ENCODE peak calls at places on chromosome 15, in four cellular contexts. One of them, this sample, is unnamed. For H3K4me1, the result is how much of the 10 kb centered on the place peaks cover.

GRCh38 chr15:88618686-88619085 is 2.5 kb upstream of the AEN start:
- DNase-seq in SJSA1: peak
- DNase-seq in OCI-LY7: no peak
- DNase-seq in CD4-positive, CD25-positive, alpha-beta regulatory T cell: no peak
- DNase-seq in this sample: no peak

GRCh38 chr15:67080900-67081431 is 15.6 kb downstream of the SMAD3 start:
- DNase-seq in SJSA1: peak
- DNase-seq in OCI-LY7: peak
- DNase-seq in CD4-positive, CD25-positive, alpha-beta regulatory T cell: peak
- DNase-seq in this sample: no peak

GRCh38 chr15:73153024-73153423 is 100.8 kb downstream of the NEO1 start:
- DNase-seq in SJSA1: no peak
- DNase-seq in OCI-LY7: no peak
- DNase-seq in CD4-positive, CD25-positive, alpha-beta regulatory T cell: no peak
- DNase-seq in this sample: no peak

GRCh38 chr15:66641485-66642313 is 60.3 kb upstream of the SMAD6 start:
- DNase-seq in SJSA1: no peak
- DNase-seq in OCI-LY7: no peak
- DNase-seq in CD4-positive, CD25-positive, alpha-beta regulatory T cell: no peak
- DNase-seq in this sample: no peak

GRCh38 chr15:68553994-68554715 is 24.6 kb upstream of the CORO2B start:
- DNase-seq in SJSA1: peak
- DNase-seq in OCI-LY7: peak
- DNase-seq in CD4-positive, CD25-positive, alpha-beta regulatory T cell: peak
- DNase-seq in this sample: no peak

GRCh38 chr15:48437178-48437577 is 105.9 kb downstream of the DUT start:
- DNase-seq in SJSA1: no peak
- DNase-seq in OCI-LY7: no peak
- DNase-seq in CD4-positive, CD25-positive, alpha-beta regulatory T cell: no peak
- DNase-seq in this sample: no peak

GRCh38 chr15:63605816-63606215 is 8.6 kb downstream of the FBXL22 start:
- DNase-seq in SJSA1: no peak
- DNase-seq in OCI-LY7: no peak
- DNase-seq in CD4-positive, CD25-positive, alpha-beta regulatory T cell: peak
- DNase-seq in this sample: no peak

GRCh38 chr15:47184003-47184404 is 533.3 kb upstream of the SEMA6D start:
- DNase-seq in SJSA1: no peak
- DNase-seq in OCI-LY7: no peak
- DNase-seq in CD4-positive, CD25-positive, alpha-beta regulatory T cell: no peak
- DNase-seq in this sample: no peak

GRCh38 chr15:78093242-78094020 is 1.1 kb downstream of the SH2D7 start:
- DNase-seq in SJSA1: no peak
- DNase-seq in OCI-LY7: no peak
- DNase-seq in CD4-positive, CD25-positive, alpha-beta regulatory T cell: no peak
- DNase-seq in this sample: no peak

GRCh38 chr15:92091155-92091734 is 237.7 kb downstream of the SLCO3A1 start:
- DNase-seq in SJSA1: peak
- DNase-seq in OCI-LY7: no peak
- DNase-seq in CD4-positive, CD25-positive, alpha-beta regulatory T cell: no peak
- DNase-seq in this sample: no peak

GRCh38 chr15:32100286-32100685 is 70.0 kb downstream of the CHRNA7 start:
- DNase-seq in SJSA1: no peak
- DNase-seq in OCI-LY7: no peak
- DNase-seq in CD4-positive, CD25-positive, alpha-beta regulatory T cell: no peak
- DNase-seq in this sample: no peak

GRCh38 chr15:34993877-34994276 is 5.8 kb upstream of the ZNF770 start:
- DNase-seq in SJSA1: no peak
- DNase-seq in OCI-LY7: no peak
- DNase-seq in CD4-positive, CD25-positive, alpha-beta regulatory T cell: peak
- DNase-seq in this sample: no peak

GRCh38 chr15:65083262-65083701 is 6.7 kb downstream of the KBTBD13 start:
- DNase-seq in SJSA1: peak
- DNase-seq in OCI-LY7: no peak
- DNase-seq in CD4-positive, CD25-positive, alpha-beta regulatory T cell: no peak
- DNase-seq in this sample: no peak

GRCh38 chr15:99320374-99321215 is 69.3 kb downstream of the LRRC28 start:
- DNase-seq in SJSA1: no peak
- DNase-seq in OCI-LY7: no peak
- DNase-seq in CD4-positive, CD25-positive, alpha-beta regulatory T cell: no peak
- DNase-seq in this sample: no peak

GRCh38 chr15:42679285-42680141 is 57.4 kb downstream of the CDAN1 start:
- DNase-seq in SJSA1: no peak
- DNase-seq in OCI-LY7: no peak
- DNase-seq in CD4-positive, CD25-positive, alpha-beta regulatory T cell: no peak
- DNase-seq in this sample: peak

GRCh38 chr15:81379269-81379668 is 5.3 kb upstream of the TMC3 start:
- DNase-seq in SJSA1: no peak
- DNase-seq in OCI-LY7: no peak
- DNase-seq in CD4-positive, CD25-positive, alpha-beta regulatory T cell: no peak
- DNase-seq in this sample: no peak

GRCh38 chr15:23910030-23910429 is 222.9 kb upstream of the NDN start:
- DNase-seq in SJSA1: no peak
- DNase-seq in OCI-LY7: no peak
- DNase-seq in CD4-positive, CD25-positive, alpha-beta regulatory T cell: no peak
- DNase-seq in this sample: no peak

GRCh38 chr15:98903377-98904018 is 104.1 kb downstream of the PGPEP1L start:
- DNase-seq in SJSA1: peak
- DNase-seq in OCI-LY7: no peak
- DNase-seq in CD4-positive, CD25-positive, alpha-beta regulatory T cell: no peak
- DNase-seq in this sample: peak

GRCh38 chr15:72825831-72826230 is 42.3 kb upstream of the ADPGK start:
- DNase-seq in SJSA1: peak
- DNase-seq in OCI-LY7: no peak
- DNase-seq in CD4-positive, CD25-positive, alpha-beta regulatory T cell: no peak
- DNase-seq in this sample: no peak

GRCh38 chr15:82030191-82030590 is 15.6 kb downstream of the MEX3B start:
- DNase-seq in SJSA1: no peak
- DNase-seq in OCI-LY7: no peak
- DNase-seq in CD4-positive, CD25-positive, alpha-beta regulatory T cell: no peak
- DNase-seq in this sample: no peak

GRCh38 chr15:29935296-29936020 is 113.2 kb upstream of the TJP1 start:
- DNase-seq in SJSA1: no peak
- DNase-seq in OCI-LY7: peak
- DNase-seq in CD4-positive, CD25-positive, alpha-beta regulatory T cell: no peak
- DNase-seq in this sample: no peak

GRCh38 chr15:65328506-65329297 is 24.2 kb downstream of the RNU5B-1 start:
- DNase-seq in SJSA1: no peak
- DNase-seq in OCI-LY7: no peak
- DNase-seq in CD4-positive, CD25-positive, alpha-beta regulatory T cell: no peak
- DNase-seq in this sample: no peak

GRCh38 chr15:30038667-30039523 is 43.9 kb upstream of the GOLGA8J start:
- DNase-seq in SJSA1: no peak
- DNase-seq in OCI-LY7: no peak
- DNase-seq in CD4-positive, CD25-positive, alpha-beta regulatory T cell: no peak
- DNase-seq in this sample: no peak

GRCh38 chr15:39432007-39432406 is 148.9 kb upstream of the THBS1 start:
- DNase-seq in SJSA1: no peak
- DNase-seq in OCI-LY7: no peak
- DNase-seq in CD4-positive, CD25-positive, alpha-beta regulatory T cell: no peak
- DNase-seq in this sample: no peak

GRCh38 chr15:78922527-78922926 is 22.3 kb downstream of the CTSH start:
- DNase-seq in SJSA1: no peak
- DNase-seq in OCI-LY7: no peak
- DNase-seq in CD4-positive, CD25-positive, alpha-beta regulatory T cell: no peak
- DNase-seq in this sample: no peak

GRCh38 chr15:41933771-41934170 is 38.6 kb downstream of the EHD4 start:
- DNase-seq in SJSA1: peak
- DNase-seq in OCI-LY7: no peak
- DNase-seq in CD4-positive, CD25-positive, alpha-beta regulatory T cell: no peak
- DNase-seq in this sample: peak

GRCh38 chr15:47194718-47195117 is 522.6 kb upstream of the SEMA6D start:
- DNase-seq in SJSA1: no peak
- DNase-seq in OCI-LY7: peak
- DNase-seq in CD4-positive, CD25-positive, alpha-beta regulatory T cell: no peak
- DNase-seq in this sample: no peak

GRCh38 chr15:78921940-78922339 is 22.9 kb downstream of the CTSH start:
- DNase-seq in SJSA1: no peak
- DNase-seq in OCI-LY7: no peak
- DNase-seq in CD4-positive, CD25-positive, alpha-beta regulatory T cell: no peak
- DNase-seq in this sample: no peak

GRCh38 chr15:60326824-60327654 is 70.7 kb downstream of the ANXA2 start:
- DNase-seq in SJSA1: no peak
- DNase-seq in OCI-LY7: peak
- DNase-seq in CD4-positive, CD25-positive, alpha-beta regulatory T cell: peak
- DNase-seq in this sample: no peak

GRCh38 chr15:59591372-59591771 is 20.2 kb upstream of the GCNT3 start:
- DNase-seq in SJSA1: no peak
- DNase-seq in OCI-LY7: no peak
- DNase-seq in CD4-positive, CD25-positive, alpha-beta regulatory T cell: peak
- DNase-seq in this sample: no peak

GRCh38 chr15:23983500-23984259 is 296.6 kb upstream of the NDN start:
- DNase-seq in SJSA1: no peak
- DNase-seq in OCI-LY7: no peak
- DNase-seq in CD4-positive, CD25-positive, alpha-beta regulatory T cell: no peak
- DNase-seq in this sample: no peak

GRCh38 chr15:60373327-60373726 is 24.5 kb downstream of the ANXA2 start:
- DNase-seq in SJSA1: peak
- DNase-seq in OCI-LY7: no peak
- DNase-seq in CD4-positive, CD25-positive, alpha-beta regulatory T cell: no peak
- DNase-seq in this sample: no peak

GRCh38 chr15:99429681-99430081 is 136.1 kb upstream of the MEF2A start:
- DNase-seq in SJSA1: no peak
- DNase-seq in OCI-LY7: no peak
- DNase-seq in CD4-positive, CD25-positive, alpha-beta regulatory T cell: no peak
- DNase-seq in this sample: no peak

GRCh38 chr15:97875513-97876285 is 84.8 kb upstream of the ARRDC4 start:
- DNase-seq in SJSA1: no peak
- DNase-seq in OCI-LY7: no peak
- DNase-seq in CD4-positive, CD25-positive, alpha-beta regulatory T cell: no peak
- DNase-seq in this sample: no peak

GRCh38 chr15:78394981-78395619 is 42.9 kb upstream of the IREB2 start:
- DNase-seq in SJSA1: no peak
- DNase-seq in OCI-LY7: no peak
- DNase-seq in CD4-positive, CD25-positive, alpha-beta regulatory T cell: no peak
- DNase-seq in this sample: no peak

GRCh38 chr15:51536965-51537574 is 85.5 kb downstream of the DMXL2 start:
- DNase-seq in SJSA1: no peak
- DNase-seq in OCI-LY7: peak
- DNase-seq in CD4-positive, CD25-positive, alpha-beta regulatory T cell: peak
- DNase-seq in this sample: no peak

GRCh38 chr15:29871401-29871800 is 49.1 kb upstream of the TJP1 start:
- DNase-seq in SJSA1: no peak
- DNase-seq in OCI-LY7: no peak
- DNase-seq in CD4-positive, CD25-positive, alpha-beta regulatory T cell: no peak
- DNase-seq in this sample: no peak

DNA sequence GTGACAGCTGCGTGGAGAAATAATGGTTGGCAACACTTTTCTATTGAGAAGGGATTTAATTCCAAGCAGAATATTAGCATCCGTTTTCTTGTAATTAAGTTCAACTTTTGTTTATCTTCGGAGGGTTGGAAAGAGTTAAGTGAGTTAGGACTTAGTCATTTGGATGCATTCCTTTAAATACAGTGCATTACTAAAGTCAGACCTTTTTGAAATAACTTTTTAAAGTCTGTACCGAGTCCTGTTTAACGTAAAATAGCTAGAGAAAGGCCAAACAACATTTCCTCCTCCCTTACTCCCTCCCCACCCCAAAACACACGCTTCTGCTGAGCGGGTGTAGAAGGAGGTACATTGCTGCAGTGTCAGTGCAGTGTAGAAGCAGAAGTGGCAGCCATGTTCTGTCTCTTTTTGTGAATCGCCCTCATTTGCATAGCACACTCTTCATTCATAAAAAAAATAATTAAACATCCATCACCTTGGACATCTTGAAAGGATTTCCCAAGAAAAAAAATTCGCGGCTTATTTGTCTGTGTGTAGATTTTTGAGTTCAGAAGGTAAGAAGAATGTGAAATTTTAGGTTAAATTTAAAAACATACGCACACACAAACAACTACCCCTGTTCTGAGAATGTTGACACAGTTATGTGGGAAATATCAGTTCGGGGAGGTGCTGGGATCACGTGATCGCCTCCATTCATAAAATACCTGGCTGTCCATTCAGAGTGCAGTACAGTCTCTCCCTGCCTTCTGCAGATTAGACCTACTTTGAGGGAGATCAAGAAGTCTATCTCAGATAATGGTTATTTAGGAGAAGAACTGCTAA is 1.6 kb downstream of the SPRED1 start:
- DNase-seq in SJSA1: no peak
- DNase-seq in OCI-LY7: peak
- DNase-seq in CD4-positive, CD25-positive, alpha-beta regulatory T cell: peak
- DNase-seq in this sample: no peak
- H3K4me1 ChIP-seq in SJSA1: under half
- H3K4me1 ChIP-seq in OCI-LY7: under half
- H3K4me1 ChIP-seq in CD4-positive, CD25-positive, alpha-beta regulatory T cell: under half
- H3K4me1 ChIP-seq in this sample: under half

GRCh38 chr15:69979269-69979668 is 118.4 kb downstream of the TLE3 start:
- DNase-seq in SJSA1: peak
- DNase-seq in OCI-LY7: peak
- DNase-seq in CD4-positive, CD25-positive, alpha-beta regulatory T cell: no peak
- DNase-seq in this sample: no peak
- H3K4me3 ChIP-seq in SJSA1: no peak
- H3K4me3 ChIP-seq in OCI-LY7: peak
- H3K4me3 ChIP-seq in CD4-positive, CD25-positive, alpha-beta regulatory T cell: no peak
- H3K4me3 ChIP-seq in this sample: no peak

DNA sequence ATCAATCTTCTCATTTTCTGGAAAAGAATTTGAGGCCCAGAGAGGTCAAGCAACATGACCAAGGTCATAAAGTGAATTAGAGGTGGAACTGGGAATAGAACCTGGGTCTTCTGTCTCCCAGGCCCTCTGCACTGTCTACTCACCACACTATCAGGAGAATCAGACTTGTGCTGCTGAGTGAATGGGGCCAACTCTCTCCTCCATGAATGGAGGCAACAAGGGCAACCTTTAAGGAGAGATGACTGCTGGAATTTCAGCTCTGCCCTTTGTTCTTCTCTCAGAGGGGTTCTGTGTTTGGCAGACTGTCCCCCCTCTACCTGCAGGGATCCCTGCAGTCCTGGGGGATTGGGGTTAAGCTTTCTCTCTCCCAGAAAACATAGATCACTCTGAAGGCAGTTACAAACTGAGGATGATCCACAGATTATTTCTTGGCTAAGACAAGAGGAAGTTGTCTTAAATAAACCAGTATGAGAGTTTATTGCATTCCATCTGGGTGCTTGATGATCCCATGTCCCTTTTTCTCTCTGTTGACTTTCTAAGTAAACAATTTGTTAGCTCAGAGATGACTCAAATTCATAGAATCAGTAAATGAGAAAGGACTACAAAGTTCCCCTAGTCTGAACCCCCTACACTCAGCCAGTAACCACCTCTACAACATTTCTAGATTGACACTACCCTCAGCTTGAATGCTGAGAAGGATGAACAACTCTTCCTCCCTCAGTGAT is 99.0 kb upstream of the LIPC start:
- DNase-seq in SJSA1: no peak
- DNase-seq in OCI-LY7: no peak
- DNase-seq in CD4-positive, CD25-positive, alpha-beta regulatory T cell: no peak
- DNase-seq in this sample: no peak
- H3K4me1 ChIP-seq in SJSA1: under half
- H3K4me1 ChIP-seq in OCI-LY7: under half
- H3K4me1 ChIP-seq in CD4-positive, CD25-positive, alpha-beta regulatory T cell: under half
- H3K4me1 ChIP-seq in this sample: under half

GRCh38 chr15:76345880-76346665 is 9.5 kb downstream of the ISL2 start:
- DNase-seq in SJSA1: no peak
- DNase-seq in OCI-LY7: no peak
- DNase-seq in CD4-positive, CD25-positive, alpha-beta regulatory T cell: peak
- DNase-seq in this sample: no peak
- H3K4me3 ChIP-seq in SJSA1: no peak
- H3K4me3 ChIP-seq in OCI-LY7: no peak
- H3K4me3 ChIP-seq in CD4-positive, CD25-positive, alpha-beta regulatory T cell: no peak
- H3K4me3 ChIP-seq in this sample: peak

This sample was measured in keratinocyte.